ENCODE peak calls at places on chromosomes 5 and 9, in six cellular contexts. G is H1, O is GM12878, Y is GM12891, Q is HepG2, R is K562. T is an unnamed sample.
A peak's percentile ranks its signal among the peaks of the same experiment; 100 is the strongest.

GRCh38 chr5:142208777-142209312 is 100.3 kb downstream of the NDFIP1 start:
- DNase-seq in O (no peak), Y (no peak), R (no peak), Q (no peak), G (no peak), T (no peak)

GRCh38 chr9:99426443-99426842 is 204.4 kb downstream of the SEC61B start:
- DNase-seq in R (no peak), Q (no peak), Y (no peak), G (no peak), O (no peak), T (no peak)

GRCh38 chr9:69122086-69122390 is 52.0 kb upstream of the TJP2 start:
- DNase-seq in G (no peak), Q (peak; percentile 29), Y (peak; percentile 51), O (no peak), R (no peak), T (peak; percentile 49)

GRCh38 chr9:99023831-99024230 is 80.1 kb downstream of the COL15A1 start:
- DNase-seq in Y (no peak), G (no peak), O (no peak), R (no peak), Q (no peak), T (no peak)

GRCh38 chr5:167755420-167755819 is 536.0 kb upstream of the WWC1 start:
- DNase-seq in G (no peak), Y (no peak), Q (no peak), O (no peak), R (no peak), T (no peak)

GRCh38 chr5:72392326-72392733 is 72.2 kb downstream of the PTCD2 start:
- DNase-seq in O (no peak), Q (no peak), Y (no peak), G (no peak), R (no peak), T (no peak)

GRCh38 chr9:93126825-93127368 is 7.2 kb downstream of the NINJ1 start:
- DNase-seq in G (no peak), Q (peak; percentile 88), R (no peak), Y (no peak), O (no peak), T (no peak)

GRCh38 chr5:96851312-96852062 is 24.8 kb upstream of the ERAP2 start:
- DNase-seq in Q (no peak), R (no peak), Y (no peak), O (no peak), G (no peak), T (no peak)

GRCh38 chr9:93324191-93324834 is 127.2 kb upstream of the FAM120A start:
- DNase-seq in G (no peak), R (peak; percentile 5), Q (no peak), Y (no peak), O (no peak), T (no peak)

GRCh38 chr9:136881691-136882108 is 4.6 kb upstream of the TRAF2 start:
- DNase-seq in G (no peak), Y (peak; percentile 72), Q (peak; percentile 52), O (peak; percentile 40), R (no peak), T (peak; percentile 81)

GRCh38 chr9:111743275-111743674 is 51.5 kb downstream of the SHOC1 start:
- DNase-seq in G (no peak), Y (no peak), O (no peak), Q (peak; percentile 6), R (no peak), T (no peak)

GRCh38 chr5:179368016-179368805 is 22.9 kb upstream of the ADAMTS2 start:
- DNase-seq in Q (no peak), R (no peak), O (no peak), G (no peak), Y (no peak), T (no peak)

GRCh38 chr5:111694183-111694582 is 62.8 kb downstream of the NREP start:
- DNase-seq in Y (no peak), Q (no peak), G (no peak), O (no peak), R (no peak), T (no peak)

GRCh38 chr5:100110497-100110896 is 424.7 kb upstream of the FAM174A start:
- DNase-seq in R (no peak), O (no peak), G (no peak), Y (no peak), Q (no peak), T (no peak)

GRCh38 chr9:120890415-120891254 is 13.6 kb upstream of the PHF19 start:
- DNase-seq in G (no peak), Q (no peak), O (no peak), Y (no peak), R (peak; percentile 33), T (no peak)

GRCh38 chr5:135996611-135997010 is 32.2 kb upstream of the TGFBI start:
- DNase-seq in R (no peak), O (no peak), Y (no peak), Q (no peak), G (no peak), T (no peak)

GRCh38 chr5:54296386-54296785 is 14.0 kb downstream of the ARL15 start:
- DNase-seq in Y (no peak), O (no peak), Q (no peak), G (no peak), R (no peak), T (no peak)

GRCh38 chr9:94065535-94065961 is 18.7 kb upstream of the PTPDC1 start:
- DNase-seq in O (peak; percentile 40), Y (peak; percentile 25), R (peak; percentile 52), Q (peak; percentile 65), G (peak; percentile 60), T (peak; percentile 23)

GRCh38 chr9:136901516-136902258 is 15.4 kb downstream of the TRAF2 start:
- DNase-seq in O (peak; percentile 83), R (peak; percentile 35), Q (peak; percentile 88), Y (peak; percentile 66), G (no peak), T (peak; percentile 71)

GRCh38 chr5:95403996-95404395 is 12.8 kb downstream of the FAM81B start:
- DNase-seq in O (no peak), R (no peak), G (no peak), Y (no peak), Q (no peak), T (no peak)

GRCh38 chr9:79623799-79624721 is 52.3 kb downstream of the TLE4 start:
- DNase-seq in G (no peak), R (peak; percentile 4), Q (peak; percentile 4), Y (no peak), O (peak; percentile 79), T (no peak)
- TF ChIP-seq POLR2AphosphoS5 in G (no peak), R (no peak), Q (no peak), Y (no peak), O (no peak), T (no peak)

GRCh38 chr9:113150670-113151591 is at the start of gene SLC31A2:
- DNase-seq in O (peak; percentile 7), R (peak; percentile 95), Y (peak; percentile 89), Q (peak; percentile 77), G (peak; percentile 51), T (peak; percentile 87)
- TF ChIP-seq POLR2A in O (peak; percentile 75), R (peak; percentile 70), Y (no peak), Q (peak; percentile 77), G (no peak), T (no peak)

GRCh38 chr5:6832994-6833393 is 119.8 kb downstream of the TENT4A start:
- DNase-seq in R (no peak), Q (no peak), O (no peak), G (no peak), Y (no peak), T (no peak)

GRCh38 chr5:6832272-6832671 is 119.0 kb downstream of the TENT4A start:
- DNase-seq in R (no peak), O (no peak), G (no peak), Y (no peak), Q (no peak), T (no peak)

GRCh38 chr5:6833406-6833805 is 120.2 kb downstream of the TENT4A start:
- DNase-seq in Q (no peak), R (no peak), G (no peak), Y (no peak), O (no peak), T (no peak)

GRCh38 chr5:6837095-6837494 is 123.9 kb downstream of the TENT4A start:
- DNase-seq in Y (no peak), O (no peak), R (no peak), Q (no peak), G (no peak), T (no peak)

GRCh38 chr5:6837519-6838110 is 124.4 kb downstream of the TENT4A start:
- DNase-seq in Y (peak; percentile 32), Q (no peak), R (peak; percentile 66), G (peak; percentile 27), O (no peak), T (no peak)
- TF ChIP-seq TAF1 in Y (no peak), Q (no peak), R (no peak), G (no peak), O (no peak), T (no peak)

GRCh38 chr5:59790399-59791130 is 103.0 kb downstream of the PDE4D start:
- DNase-seq in R (no peak), O (no peak), Y (no peak), G (no peak), Q (no peak), T (no peak)
- TF ChIP-seq POLR2AphosphoS5 in R (no peak), O (no peak), Y (no peak), G (no peak), Q (no peak), T (no peak)

GRCh38 chr5:43007911-43008368 is 32.2 kb downstream of the ANXA2R start:
- DNase-seq in O (no peak), Q (peak; percentile 50), G (no peak), Y (peak; percentile 37), R (peak; percentile 79), T (no peak)
- TF ChIP-seq POLR2A in O (peak; percentile 56), Q (peak; percentile 27), G (no peak), Y (peak; percentile 76), R (peak; percentile 78), T (peak; percentile 71)

GRCh38 chr5:180463916-180464602 is 30.1 kb upstream of the CNOT6 start:
- DNase-seq in R (no peak), Y (no peak), O (no peak), G (no peak), Q (no peak), T (no peak)

GRCh38 chr5:180460834-180461233 is 33.3 kb upstream of the CNOT6 start:
- DNase-seq in R (no peak), Q (no peak), Y (no peak), G (no peak), O (no peak), T (no peak)

GRCh38 chr5:180461303-180461702 is 32.9 kb upstream of the CNOT6 start:
- DNase-seq in Y (no peak), R (no peak), G (no peak), O (no peak), Q (no peak), T (no peak)

GRCh38 chr5:180464603-180464970 is 29.6 kb upstream of the CNOT6 start:
- DNase-seq in Q (peak; percentile 35), R (no peak), O (no peak), G (no peak), Y (no peak), T (no peak)

DNA sequence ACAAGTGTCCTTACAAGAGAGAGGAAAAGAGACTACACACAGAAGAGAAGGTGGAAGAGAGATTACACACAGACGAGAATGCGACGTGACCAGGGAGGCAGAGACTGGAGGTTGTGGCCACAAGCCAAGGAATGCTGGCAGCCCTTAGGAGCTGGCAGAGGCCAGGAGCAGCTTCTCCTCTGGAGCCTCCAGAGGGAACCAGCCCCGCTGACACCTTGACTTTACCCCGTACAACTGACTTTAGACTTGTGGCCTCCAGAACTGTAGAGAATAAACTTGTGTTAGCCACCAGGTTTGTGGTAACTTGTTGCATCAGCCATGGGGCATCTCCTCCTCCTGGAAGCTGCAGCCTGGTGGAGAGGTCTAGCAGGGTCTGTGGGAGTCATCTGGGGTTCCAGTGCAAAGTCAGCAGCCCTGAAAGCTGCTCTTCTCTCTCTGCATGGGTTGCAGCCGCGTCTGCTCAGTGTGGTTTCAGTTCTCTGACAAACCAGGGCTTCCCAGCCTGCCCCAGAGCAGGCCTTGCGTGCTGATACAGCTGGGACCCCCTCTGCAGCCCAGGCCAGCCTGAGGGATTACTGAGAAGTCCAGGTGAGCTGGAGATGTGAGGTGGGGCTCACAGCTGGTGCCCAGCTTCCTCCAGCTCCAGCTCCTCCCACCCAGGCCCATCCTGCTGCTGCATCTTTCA is 30.8 kb upstream of the CNOT6 start:
- DNase-seq in Y (no peak), G (no peak), O (no peak), R (no peak), Q (no peak), T (no peak)
- TF ChIP-seq TAF1 in Y (no peak), G (no peak), O (no peak), R (no peak), Q (no peak), T (no peak)